ENCODE peak calls at places on chromosomes 3 and 15, in four cellular contexts. U is A549, J is upper lobe of left lung, C is gastrocnemius medialis. T is an unnamed sample.

GRCh38 chr3:65751123-65751700 is 287.5 kb downstream of the MAGI1 start:
- DNase-seq in U (peak), J (no peak), C (no peak), T (peak)

GRCh38 chr3:150345021-150345538 is 63.0 kb upstream of the TSC22D2 start:
- DNase-seq in U (peak), J (no peak), C (no peak), T (no peak)

GRCh38 chr15:73146419-73146818 is 94.2 kb downstream of the NEO1 start:
- DNase-seq in U (no peak), J (no peak), C (no peak), T (no peak)

GRCh38 chr3:72150634-72151412 is 365.9 kb upstream of the PROK2 start:
- DNase-seq in U (no peak), J (no peak), C (no peak), T (no peak)

GRCh38 chr15:52656412-52656811 is 22.8 kb downstream of the ATOSA start:
- DNase-seq in U (no peak), J (no peak), C (no peak), T (no peak)

GRCh38 chr3:182920515-182921084 is 59.7 kb downstream of the DCUN1D1 start:
- DNase-seq in U (peak), J (no peak), C (no peak), T (peak)

GRCh38 chr3:191296041-191296541 is 33.1 kb upstream of the CCDC50 start:
- DNase-seq in U (no peak), J (no peak), C (no peak), T (no peak)

GRCh38 chr3:217948-218347 is 21.4 kb downstream of the CHL1 start:
- DNase-seq in U (no peak), J (no peak), C (no peak), T (no peak)

GRCh38 chr3:172153335-172153861 is 114.0 kb downstream of the FNDC3B start:
- DNase-seq in U (peak), J (no peak), C (peak), T (peak)

GRCh38 chr15:51121118-51121517 is 26.4 kb upstream of the TNFAIP8L3 start:
- DNase-seq in U (peak), J (no peak), C (no peak), T (no peak)

GRCh38 chr3:55128201-55128870 is 200.5 kb upstream of the LRTM1 start:
- DNase-seq in U (no peak), J (no peak), C (no peak), T (peak)

GRCh38 chr3:81799403-81799802 is 38.0 kb upstream of the GBE1 start:
- DNase-seq in U (no peak), J (no peak), C (no peak), T (no peak)

GRCh38 chr15:62619105-62619504 is 423.4 kb upstream of the TPM1 start:
- DNase-seq in U (no peak), J (no peak), C (no peak), T (no peak)
- H3K4me3 ChIP-seq in U (no peak), J (no peak), C (no peak), T (no peak)

DNA sequence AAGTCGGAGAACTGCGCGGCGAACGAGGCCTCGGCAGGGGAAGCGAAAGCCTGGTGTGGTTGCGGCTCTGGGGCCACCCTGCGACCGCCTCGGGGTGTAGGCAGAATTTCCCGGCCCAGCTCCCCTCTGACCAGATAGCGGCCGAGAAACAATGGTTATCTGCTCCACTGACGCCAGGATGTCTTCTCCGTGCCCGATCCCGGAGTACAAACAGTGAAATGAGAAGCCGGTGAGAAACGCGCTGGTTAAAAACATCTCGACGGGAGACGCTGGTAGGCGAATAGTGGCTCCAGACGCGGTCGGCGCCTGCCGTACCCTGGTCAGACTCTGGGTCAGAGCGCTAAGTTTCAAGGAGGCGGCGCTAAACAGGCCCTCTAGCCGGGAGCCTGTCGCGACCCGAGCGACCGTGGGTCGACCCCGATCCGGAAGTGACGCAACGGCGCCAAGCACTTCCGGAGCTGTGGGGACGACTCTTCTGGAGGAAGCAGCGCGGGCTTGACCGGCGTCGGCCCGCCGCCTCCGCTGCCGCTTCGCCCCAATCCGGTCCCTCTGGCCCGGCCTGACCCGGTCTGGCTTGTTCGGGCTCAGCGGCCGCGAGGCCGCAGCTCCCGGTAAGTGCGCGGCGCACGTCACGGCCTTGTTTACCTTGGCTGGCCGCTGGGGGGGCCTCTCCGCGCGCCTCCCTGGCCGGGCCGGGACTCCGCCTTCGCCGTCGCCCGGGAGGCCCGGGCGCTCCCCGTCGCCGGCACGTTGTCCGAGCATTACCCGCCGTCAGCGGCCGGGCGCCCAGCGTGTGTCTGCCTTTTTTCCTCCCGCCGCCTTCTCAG is at the start of gene ARIH2:
- DNase-seq in U (peak), J (peak), C (peak), T (peak)
- TF ChIP-seq CTCF in U (no peak), J (peak), C (peak), T (no peak)

GRCh38 chr3:46559030-46559704 is 6.9 kb downstream of the LRRC2 start:
- DNase-seq in U (no peak), J (no peak), C (no peak), T (peak)
- H3K4me3 ChIP-seq in U (peak), J (no peak), C (peak), T (no peak)

GRCh38 chr15:68627476-68627875 is 48.7 kb downstream of the CORO2B start:
- DNase-seq in U (no peak), J (no peak), C (no peak), T (no peak)
- TF ChIP-seq CTCF in U (no peak), J (no peak), C (no peak), T (no peak)

GRCh38 chr3:42169579-42169978 is 78.4 kb downstream of the TRAK1 start:
- DNase-seq in U (no peak), J (no peak), C (no peak), T (no peak)
- H3K4me3 ChIP-seq in U (no peak), J (no peak), C (no peak), T (no peak)

DNA sequence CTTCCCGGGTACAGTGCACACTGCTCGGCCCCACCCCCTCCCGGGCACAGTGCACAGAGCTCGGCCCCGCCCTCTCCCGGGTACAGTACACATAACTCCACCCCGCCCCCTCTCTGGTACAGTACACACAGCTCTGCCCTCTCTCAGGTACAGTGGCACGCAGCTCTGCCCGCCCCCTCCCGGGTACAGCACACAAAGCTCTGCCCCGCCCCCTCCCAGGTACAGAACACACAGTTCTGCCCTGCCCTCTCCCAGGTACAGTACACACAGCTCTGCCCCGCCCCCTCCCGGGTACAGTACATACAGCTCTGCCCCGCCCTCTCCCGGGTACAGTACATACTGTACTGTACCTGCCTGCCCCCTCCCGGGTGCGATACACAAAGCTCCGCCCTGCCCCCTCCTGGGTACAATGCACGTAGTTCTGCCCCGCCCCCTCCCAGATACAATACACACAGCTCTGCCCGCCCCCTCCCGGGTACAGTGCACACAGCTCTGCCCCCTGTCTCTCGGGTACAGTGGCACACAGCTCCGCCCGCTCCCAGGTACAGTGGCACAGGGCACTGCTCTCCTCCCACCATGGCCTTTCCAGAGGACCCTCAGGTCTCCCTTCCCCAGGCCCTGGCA is 16.4 kb upstream of the PRR20G start:
- DNase-seq in U (peak), J (peak), C (no peak), T (peak)
- TF ChIP-seq CTCF in U (no peak), J (no peak), C (no peak), T (peak)

GRCh38 chr3:105846809-105847208 is 22.0 kb downstream of the CBLB start:
- DNase-seq in U (no peak), J (no peak), C (no peak), T (no peak)
- H3K4me3 ChIP-seq in U (no peak), J (no peak), C (no peak), T (no peak)

GRCh38 chr3:178152988-178153387 is 383.2 kb upstream of the KCNMB2 start:
- DNase-seq in U (no peak), J (no peak), C (no peak), T (no peak)

GRCh38 chr3:178146406-178146831 is 389.8 kb upstream of the KCNMB2 start:
- DNase-seq in U (no peak), J (no peak), C (no peak), T (no peak)

GRCh38 chr3:178155521-178155920 is 380.7 kb upstream of the KCNMB2 start:
- DNase-seq in U (no peak), J (no peak), C (no peak), T (peak)

GRCh38 chr3:178152010-178152409 is 384.2 kb upstream of the KCNMB2 start:
- DNase-seq in U (no peak), J (no peak), C (no peak), T (no peak)
- TF ChIP-seq CTCF in U (no peak), J (no peak), C (no peak), T (peak)